ENCODE peak calls at places on chromosomes 16 and 17, in six cellular contexts. P is adrenal gland, C is testis, M is HCT116, R is GM12878, D is mesendoderm. S is an unnamed sample.

GRCh38 chr17:2435852-2436251 is 35.0 kb upstream of the MNT start:
- DNase-seq in P (no peak), C (no peak), M (no peak), R (no peak), D (no peak), S (no peak)

GRCh38 chr17:31869797-31870568 is 10.9 kb upstream of the COPRS start:
- DNase-seq in P (no peak), C (no peak), M (no peak), R (no peak), D (no peak), S (no peak)

GRCh38 chr16:88636488-88637265 is 1.7 kb upstream of the IL17C start:
- DNase-seq in P (no peak), C (no peak), M (no peak), R (no peak), D (no peak), S (no peak)

GRCh38 chr17:17999364-18000007 is 26.8 kb downstream of the DRC3 start:
- DNase-seq in P (no peak), C (no peak), M (no peak), R (no peak), D (no peak), S (no peak)

GRCh38 chr17:30520436-30520835 is 43.2 kb downstream of the GOSR1 start:
- DNase-seq in P (no peak), C (no peak), M (no peak), R (no peak), D (no peak), S (no peak)

GRCh38 chr16:27596411-27596810 is 46.5 kb downstream of the KATNIP start:
- DNase-seq in P (no peak), C (no peak), M (no peak), R (no peak), D (no peak), S (no peak)

GRCh38 chr17:8500609-8501008 is 64.9 kb downstream of the NDEL1 start:
- DNase-seq in P (peak; percentile 4), C (no peak), M (no peak), R (no peak), D (no peak), S (no peak)

GRCh38 chr16:68249361-68249760 is 4.2 kb downstream of the PLA2G15 start:
- DNase-seq in P (no peak), C (no peak), M (no peak), R (no peak), D (no peak), S (no peak)

GRCh38 chr16:81627729-81628128 is 151.4 kb upstream of the PLCG2 start:
- DNase-seq in P (no peak), C (no peak), M (no peak), R (no peak), D (no peak), S (no peak)

GRCh38 chr17:74449306-74449705 is 17.1 kb upstream of the CD300A start:
- DNase-seq in P (no peak), C (no peak), M (no peak), R (no peak), D (no peak), S (no peak)

GRCh38 chr17:74448774-74449173 is 16.9 kb downstream of the GPRC5C start:
- DNase-seq in P (no peak), C (no peak), M (no peak), R (no peak), D (no peak), S (no peak)

GRCh38 chr17:74450925-74451403 is 15.5 kb upstream of the CD300A start:
- DNase-seq in P (no peak), C (no peak), M (no peak), R (no peak), D (no peak), S (no peak)

GRCh38 chr17:74450231-74450630 is 16.2 kb upstream of the CD300A start:
- DNase-seq in P (no peak), C (no peak), M (no peak), R (no peak), D (no peak), S (no peak)

GRCh38 chr17:74449773-74450172 is 16.7 kb upstream of the CD300A start:
- DNase-seq in P (no peak), C (no peak), M (no peak), R (no peak), D (no peak), S (no peak)
- H3K4me1 ChIP-seq in P (peaks cover 25% of the 10 kb centered on the region), C (peaks cover 54% of the 10 kb centered on the region), M (peaks cover 15% of the 10 kb centered on the region), R (peaks cover 9% of the 10 kb centered on the region), D (peaks cover 7% of the 10 kb centered on the region), S (peaks cover 90% of the 10 kb centered on the region)

GRCh38 chr17:39688945-39689344 is 1.1 kb upstream of the PGAP3 start:
- DNase-seq in P (no peak), C (no peak), M (no peak), R (no peak), D (peak; percentile 81), S (no peak)
- H3K27ac ChIP-seq in P (no peak overlapping the region), C (no peak overlapping the region), M (peak overlapping the region; percentile 95), R (no peak overlapping the region), D (peak overlapping the region; percentile 99), S (no peak overlapping the region)

GRCh38 chr16:73313950-73314349 is 266.0 kb upstream of the ZFHX3 start:
- DNase-seq in P (no peak), C (no peak), M (no peak), R (no peak), D (no peak), S (no peak)

GRCh38 chr16:73315645-73316044 is 267.7 kb upstream of the ZFHX3 start:
- DNase-seq in P (no peak), C (no peak), M (no peak), R (peak; percentile 60), D (no peak), S (no peak)

GRCh38 chr16:73321942-73322341 is 274.0 kb upstream of the ZFHX3 start:
- DNase-seq in P (no peak), C (no peak), M (no peak), R (no peak), D (no peak), S (no peak)

GRCh38 chr16:73323880-73324279 is 276.0 kb upstream of the ZFHX3 start:
- DNase-seq in P (peak; percentile 58), C (peak; percentile 23), M (no peak), R (no peak), D (no peak), S (no peak)

DNA sequence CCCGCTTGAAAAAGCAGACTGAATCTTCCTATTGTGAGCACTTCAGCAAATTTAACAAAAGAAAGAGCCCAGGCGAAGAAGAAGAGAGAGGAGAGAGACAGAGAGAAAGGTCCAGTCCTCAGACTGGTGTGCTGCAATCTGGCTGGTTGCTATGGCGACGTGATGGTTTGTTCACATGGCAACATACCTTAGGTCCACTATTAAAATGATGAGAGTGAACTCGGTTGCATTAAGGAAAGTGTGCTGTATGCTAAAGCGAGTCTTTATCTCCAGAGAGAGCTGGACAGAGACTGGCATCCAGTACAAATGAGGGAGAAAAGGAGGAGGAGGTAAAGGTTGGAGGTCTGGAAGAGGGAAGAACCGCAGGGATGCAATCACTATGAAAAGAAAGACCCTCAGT is 271.8 kb upstream of the ZFHX3 start:
- DNase-seq in P (no peak), C (peak; percentile 24), M (no peak), R (no peak), D (peak; percentile 23), S (no peak)
- H3K4me1 ChIP-seq in P (no peaks in the 10 kb centered on the region), C (no peaks in the 10 kb centered on the region), M (no peaks in the 10 kb centered on the region), R (peaks cover 7% of the 10 kb centered on the region), D (no peaks in the 10 kb centered on the region), S (no peaks in the 10 kb centered on the region)

GRCh38 chr16:86411878-86412277 is 98.4 kb upstream of the FOXF1 start:
- DNase-seq in P (no peak), C (no peak), M (no peak), R (no peak), D (no peak), S (no peak)
- H3K27ac ChIP-seq in P (no peak overlapping the region), C (no peak overlapping the region), M (no peak overlapping the region), R (no peak overlapping the region), D (no peak overlapping the region), S (no peak overlapping the region)

DNA sequence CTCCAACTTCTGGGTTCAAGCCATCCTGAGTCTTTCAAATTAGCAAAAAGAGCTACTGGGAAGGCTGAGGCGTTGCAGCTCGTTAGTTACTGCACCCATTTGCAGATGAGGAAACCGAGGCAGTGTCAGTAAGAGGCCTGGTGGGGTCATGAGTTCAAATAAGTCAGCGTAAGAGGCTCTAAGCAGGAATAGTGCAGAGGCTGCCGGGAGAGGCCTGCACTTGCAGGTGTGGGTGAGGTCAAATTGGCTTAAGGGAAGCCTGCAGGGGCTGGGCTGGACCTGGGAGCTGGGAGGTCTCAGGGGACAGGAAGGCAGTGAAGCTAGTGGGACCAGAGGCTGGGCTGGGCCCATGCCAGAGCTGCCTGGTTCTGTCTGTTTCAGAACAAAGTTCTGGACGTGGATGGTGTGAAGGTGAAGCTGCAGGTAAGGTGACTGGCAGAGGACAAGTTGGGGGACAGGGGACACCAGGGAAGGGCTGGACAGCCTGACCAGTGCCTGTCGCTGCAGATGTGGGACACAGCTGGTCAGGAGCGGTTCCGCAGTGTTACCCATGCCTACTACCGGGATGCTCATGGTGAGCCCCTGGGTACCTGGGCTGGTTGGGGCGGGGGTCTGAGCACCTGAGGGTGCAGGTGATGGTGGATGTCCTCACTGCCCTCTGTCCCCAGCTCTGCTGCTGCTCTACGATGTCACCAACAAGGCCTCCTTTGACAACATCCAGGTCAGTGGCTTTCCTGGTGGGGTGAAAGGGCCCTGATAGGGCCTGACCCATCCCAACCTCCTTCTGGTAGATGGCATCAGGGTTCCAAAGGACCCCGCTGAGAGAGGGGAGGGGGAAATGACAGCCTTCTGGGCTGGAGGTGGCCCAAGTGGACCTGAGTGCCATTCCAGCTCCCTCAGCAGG is 3.0 kb downstream of the RAB26 start:
- DNase-seq in P (no peak), C (no peak), M (no peak), R (no peak), D (peak; percentile 86), S (no peak)
- H3K4me1 ChIP-seq in P (peaks cover 53% of the 10 kb centered on the region), C (peaks cover 53% of the 10 kb centered on the region), M (peaks cover 46% of the 10 kb centered on the region), R (peaks cover 37% of the 10 kb centered on the region), D (peaks cover 8% of the 10 kb centered on the region), S (peaks cover 26% of the 10 kb centered on the region)

DNA sequence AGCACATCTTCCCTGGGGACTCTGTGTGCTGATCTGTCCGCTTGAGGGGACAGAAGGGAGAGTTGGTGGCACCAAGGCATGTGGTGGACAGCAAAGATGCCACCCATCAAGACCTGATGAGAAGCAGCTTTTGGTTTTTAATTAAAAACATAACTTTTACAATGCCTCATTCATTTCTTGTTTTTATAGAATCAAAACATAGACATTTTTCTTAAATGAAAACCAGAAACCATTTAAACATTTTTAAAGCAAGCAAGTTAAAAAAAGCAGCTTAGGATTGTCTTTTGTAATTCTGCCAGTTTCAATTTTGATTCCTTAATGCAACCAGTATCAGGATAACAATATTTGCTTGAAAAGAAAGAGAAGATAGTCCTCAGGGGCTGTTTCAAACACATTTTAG is 123.7 kb upstream of the AXIN2 start:
- DNase-seq in P (no peak), C (no peak), M (no peak), R (no peak), D (no peak), S (no peak)
- H3K27ac ChIP-seq in P (no peak overlapping the region), C (no peak overlapping the region), M (no peak overlapping the region), R (no peak overlapping the region), D (no peak overlapping the region), S (no peak overlapping the region)

DNA sequence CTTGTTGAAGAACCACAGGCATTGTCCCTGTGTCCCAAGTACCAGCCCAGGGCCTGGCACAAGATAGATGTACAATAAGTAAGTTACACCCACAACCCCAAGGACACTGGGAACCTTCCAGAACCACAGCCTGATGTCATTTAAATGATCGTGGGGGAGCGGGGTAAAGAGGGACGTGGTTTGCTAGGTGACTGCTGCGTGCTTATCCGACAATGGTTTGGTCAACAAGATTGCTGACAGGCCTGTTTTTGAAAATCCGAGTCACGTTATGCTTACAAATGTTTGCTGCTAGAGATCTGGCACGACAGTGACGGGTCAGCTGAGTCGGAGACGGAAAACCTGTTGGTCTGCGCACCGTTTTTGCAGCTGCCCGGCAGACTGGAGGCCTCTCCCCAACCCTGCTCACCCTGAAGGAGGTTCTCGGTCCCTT is 22.8 kb downstream of the COTL1 start:
- DNase-seq in P (no peak), C (no peak), M (no peak), R (no peak), D (no peak), S (no peak)
- H3K4me1 ChIP-seq in P (peaks cover 44% of the 10 kb centered on the region), C (peaks cover 12% of the 10 kb centered on the region), M (peaks cover 5% of the 10 kb centered on the region), R (peaks cover 64% of the 10 kb centered on the region), D (peaks cover 3% of the 10 kb centered on the region), S (peaks cover 12% of the 10 kb centered on the region)